ENCODE peak calls at places on chromosomes 16 and 17, in nine cellular contexts. J, S, O, L, Q, K, W, Z and I are unnamed samples.

GRCh38 chr16:31382485-31383161 is 10.5 kb upstream of the ITGAD start:
- DNase-seq in J (no peak), S (peak), O (peak), L (peak), Q (peak), K (peak), W (peak), Z (peak), I (peak)

GRCh38 chr17:43006639-43007551 is at the start of gene IFI35:
- DNase-seq in J (peak), S (peak), O (peak), L (no peak), Q (peak), K (peak), W (peak), Z (peak), I (peak)

GRCh38 chr16:30068750-30069574 is 3.4 kb downstream of the ALDOA start:
- DNase-seq in J (no peak), S (no peak), O (no peak), L (no peak), Q (no peak), K (peak), W (no peak), Z (no peak), I (peak)

GRCh38 chr17:20063665-20064648 is 54.8 kb downstream of the SPECC1 start:
- DNase-seq in J (no peak), S (peak), O (peak), L (peak), Q (peak), K (peak), W (peak), Z (peak), I (peak)

GRCh38 chr16:48284772-48285409 is 37.6 kb upstream of the ABCC11 start:
- DNase-seq in J (no peak), S (no peak), O (no peak), L (no peak), Q (no peak), K (no peak), W (no peak), Z (no peak), I (no peak)

GRCh38 chr17:32285770-32286517 is 20.3 kb downstream of the RHBDL3 start:
- DNase-seq in J (no peak), S (no peak), O (no peak), L (no peak), Q (no peak), K (no peak), W (no peak), Z (no peak), I (peak)

GRCh38 chr16:30185141-30185682 is 1.8 kb downstream of the CORO1A start:
- DNase-seq in J (no peak), S (no peak), O (no peak), L (no peak), Q (no peak), K (peak), W (no peak), Z (no peak), I (no peak)

GRCh38 chr16:28538733-28539596 is at the start of gene NUPR1:
- DNase-seq in J (peak), S (no peak), O (peak), L (peak), Q (peak), K (peak), W (peak), Z (peak), I (no peak)

GRCh38 chr16:28477311-28477920 is 5.3 kb upstream of the NPIPB7 start:
- DNase-seq in J (no peak), S (no peak), O (no peak), L (no peak), Q (no peak), K (no peak), W (no peak), Z (no peak), I (no peak)

GRCh38 chr16:77214411-77215138 is 15.4 kb downstream of the SYCE1L start:
- DNase-seq in J (no peak), S (no peak), O (no peak), L (peak), Q (no peak), K (no peak), W (no peak), Z (no peak), I (no peak)

GRCh38 chr17:71801301-71801700 is 319.5 kb upstream of the SOX9 start:
- DNase-seq in J (no peak), S (no peak), O (no peak), L (peak), Q (no peak), K (no peak), W (no peak), Z (no peak), I (no peak)

GRCh38 chr17:76179496-76180467 is 38.7 kb upstream of the FOXJ1 start:
- DNase-seq in J (no peak), S (no peak), O (no peak), L (no peak), Q (no peak), K (no peak), W (no peak), Z (no peak), I (peak)

GRCh38 chr17:27647755-27648154 is 16.8 kb downstream of the LGALS9 start:
- DNase-seq in J (no peak), S (no peak), O (no peak), L (no peak), Q (no peak), K (peak), W (no peak), Z (no peak), I (peak)

GRCh38 chr17:3636908-3637373 is 381 bp downstream of the CTNS start:
- DNase-seq in J (no peak), S (no peak), O (no peak), L (no peak), Q (no peak), K (no peak), W (no peak), Z (no peak), I (peak)

GRCh38 chr17:82647593-82648164 is 565 bp downstream of the WDR45B start:
- DNase-seq in J (no peak), S (no peak), O (peak), L (peak), Q (peak), K (peak), W (no peak), Z (no peak), I (peak)

GRCh38 chr17:73069164-73069774 is 23.2 kb downstream of the SLC39A11 start:
- DNase-seq in J (no peak), S (no peak), O (no peak), L (no peak), Q (no peak), K (no peak), W (no peak), Z (no peak), I (no peak)

GRCh38 chr17:4230142-4230541 is 33.6 kb downstream of the ANKFY1 start:
- DNase-seq in J (no peak), S (peak), O (peak), L (peak), Q (peak), K (peak), W (peak), Z (peak), I (no peak)

GRCh38 chr17:78884148-78884870 is 18.7 kb downstream of the CEP295NL start:
- DNase-seq in J (no peak), S (no peak), O (no peak), L (no peak), Q (no peak), K (no peak), W (no peak), Z (no peak), I (no peak)

GRCh38 chr16:84062734-84063640 is 20.4 kb upstream of the SLC38A8 start:
- DNase-seq in J (no peak), S (peak), O (peak), L (peak), Q (peak), K (peak), W (peak), Z (peak), I (peak)

GRCh38 chr17:9644910-9645751 is at the start of gene USP43:
- DNase-seq in J (no peak), S (peak), O (no peak), L (peak), Q (peak), K (peak), W (no peak), Z (no peak), I (peak)

GRCh38 chr16:50246299-50247122 is 19.8 kb upstream of the ADCY7 start:
- DNase-seq in J (no peak), S (no peak), O (no peak), L (no peak), Q (no peak), K (no peak), W (no peak), Z (no peak), I (peak)

GRCh38 chr17:49997773-49998703 is 3.0 kb upstream of the DLX3 start:
- DNase-seq in J (no peak), S (peak), O (peak), L (peak), Q (peak), K (peak), W (peak), Z (peak), I (peak)

GRCh38 chr17:28949185-28950016 is 1.9 kb downstream of the PHF12 start:
- DNase-seq in J (no peak), S (no peak), O (peak), L (no peak), Q (peak), K (peak), W (peak), Z (peak), I (peak)

GRCh38 chr16:25210758-25211157 is 6.0 kb upstream of the AQP8 start:
- DNase-seq in J (no peak), S (no peak), O (no peak), L (peak), Q (no peak), K (no peak), W (no peak), Z (no peak), I (peak)

GRCh38 chr17:64622931-64623654 is 39.0 kb downstream of the SMURF2 start:
- DNase-seq in J (no peak), S (peak), O (no peak), L (peak), Q (peak), K (no peak), W (no peak), Z (no peak), I (no peak)

GRCh38 chr17:11797803-11798202 is 199.5 kb downstream of the ZNF18 start:
- DNase-seq in J (no peak), S (no peak), O (no peak), L (peak), Q (peak), K (no peak), W (no peak), Z (no peak), I (peak)

GRCh38 chr17:8126306-8127066 is 2.6 kb upstream of the HES7 start:
- DNase-seq in J (no peak), S (no peak), O (peak), L (no peak), Q (peak), K (peak), W (no peak), Z (peak), I (peak)

GRCh38 chr17:8150194-8151119 is 1.7 kb downstream of the PER1 start:
- DNase-seq in J (no peak), S (no peak), O (peak), L (no peak), Q (no peak), K (no peak), W (no peak), Z (peak), I (no peak)

GRCh38 chr17:39014795-39015545 is 47.8 kb upstream of the FBXO47 start:
- DNase-seq in J (no peak), S (no peak), O (no peak), L (no peak), Q (no peak), K (no peak), W (no peak), Z (no peak), I (no peak)

GRCh38 chr16:46916980-46917379 is 32.8 kb downstream of the GPT2 start:
- DNase-seq in J (no peak), S (peak), O (no peak), L (no peak), Q (peak), K (no peak), W (no peak), Z (no peak), I (peak)

GRCh38 chr16:59597269-59597668 is 863.2 kb upstream of the GOT2 start:
- DNase-seq in J (no peak), S (no peak), O (no peak), L (no peak), Q (no peak), K (no peak), W (no peak), Z (no peak), I (no peak)

GRCh38 chr16:17362191-17362590 is 108.6 kb downstream of the XYLT1 start:
- DNase-seq in J (no peak), S (no peak), O (no peak), L (no peak), Q (no peak), K (no peak), W (no peak), Z (no peak), I (no peak)

GRCh38 chr17:73096866-73097265 is 4.4 kb upstream of the SLC39A11 start:
- DNase-seq in J (no peak), S (no peak), O (no peak), L (peak), Q (no peak), K (no peak), W (no peak), Z (no peak), I (no peak)

DNA sequence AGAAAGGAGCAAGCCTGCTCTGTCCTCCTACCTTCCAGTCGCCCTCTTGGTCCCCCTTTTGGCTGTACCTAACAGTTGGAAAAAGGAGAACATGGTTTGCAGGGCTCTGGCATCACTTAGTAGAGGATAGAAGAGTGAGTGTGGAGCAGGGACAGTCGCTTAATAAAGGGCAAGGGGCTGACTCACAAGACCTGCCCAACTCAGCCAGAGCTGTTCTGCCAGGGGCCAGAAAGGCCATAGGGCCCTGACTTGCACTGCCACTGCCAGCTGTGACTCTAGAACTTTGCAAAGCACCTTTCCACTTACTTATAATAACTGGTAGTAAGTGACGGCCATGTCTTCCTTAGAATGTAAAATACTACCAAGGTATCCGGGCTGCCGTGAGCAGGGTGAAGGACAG is 13.5 kb downstream of the PRMT7 start:
- DNase-seq in J (no peak), S (no peak), O (no peak), L (no peak), Q (no peak), K (no peak), W (no peak), Z (no peak), I (no peak)
- TF ChIP-seq POLR2A in J (no peak), S (no peak), O (no peak), L (no peak), Q (no peak), K (no peak), W (no peak), Z (no peak), I (no peak)

GRCh38 chr17:6503641-6504195 is 52.6 kb downstream of the PITPNM3 start:
- DNase-seq in J (no peak), S (no peak), O (no peak), L (no peak), Q (no peak), K (no peak), W (no peak), Z (no peak), I (no peak)
- TF ChIP-seq POLR2A in J (no peak), S (no peak), O (no peak), L (no peak), Q (no peak), K (no peak), W (no peak), Z (no peak), I (no peak)

GRCh38 chr16:74666010-74666421 is 661 bp downstream of the RFWD3 start:
- DNase-seq in J (no peak), S (no peak), O (no peak), L (no peak), Q (no peak), K (no peak), W (no peak), Z (no peak), I (no peak)

GRCh38 chr16:74666425-74667214 is at the start of gene RFWD3:
- DNase-seq in J (peak), S (peak), O (peak), L (peak), Q (peak), K (peak), W (peak), Z (peak), I (peak)

DNA sequence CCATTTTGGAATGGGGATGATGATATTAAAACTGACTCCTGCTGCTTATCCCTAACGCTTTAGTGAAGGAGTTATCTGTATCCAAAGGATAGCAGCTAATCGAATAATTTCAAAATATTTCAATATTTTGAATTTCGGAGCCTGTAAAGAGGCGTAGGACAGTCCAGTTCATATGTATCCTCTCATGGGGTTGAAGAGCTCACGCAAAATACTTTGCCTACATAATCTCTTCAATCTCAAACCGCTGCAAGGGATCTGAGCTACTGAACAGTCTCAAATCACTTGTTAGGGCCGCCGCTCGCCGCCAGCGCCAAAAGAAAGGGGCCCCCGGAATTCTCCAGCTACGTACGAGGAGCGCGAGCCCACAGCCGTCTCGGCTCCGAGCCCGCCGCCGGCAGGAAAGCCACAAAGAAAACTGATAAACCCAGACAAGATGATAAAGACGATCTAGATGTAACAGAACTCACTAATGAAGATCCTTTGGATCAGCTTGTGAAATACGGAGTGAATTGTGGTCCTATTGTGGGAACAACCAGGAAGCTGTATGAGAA is 613 bp upstream of the RFWD3 start:
- DNase-seq in J (no peak), S (no peak), O (peak), L (no peak), Q (no peak), K (peak), W (no peak), Z (no peak), I (peak)
- TF ChIP-seq POLR2A in J (no peak), S (no peak), O (no peak), L (no peak), Q (no peak), K (no peak), W (no peak), Z (no peak), I (no peak)

GRCh38 chr17:59842901-59843652 is 49.7 kb downstream of the TUBD1 start:
- DNase-seq in J (no peak), S (peak), O (no peak), L (no peak), Q (peak), K (peak), W (no peak), Z (peak), I (peak)
- TF ChIP-seq POLR2A in J (peak), S (peak), O (peak), L (peak), Q (peak), K (peak), W (no peak), Z (peak), I (peak)

GRCh38 chr16:67935402-67936123 is 1.1 kb downstream of the PSMB10 start:
- DNase-seq in J (peak), S (peak), O (peak), L (peak), Q (peak), K (peak), W (peak), Z (peak), I (peak)

GRCh38 chr16:67936124-67936875 is at the start of gene PSMB10:
- DNase-seq in J (peak), S (no peak), O (peak), L (peak), Q (peak), K (no peak), W (peak), Z (peak), I (peak)

GRCh38 chr16:67933805-67934204 is 2.1 kb upstream of the CTRL start:
- DNase-seq in J (no peak), S (no peak), O (no peak), L (no peak), Q (no peak), K (no peak), W (no peak), Z (no peak), I (no peak)

GRCh38 chr16:67935096-67935401 is 1.6 kb downstream of the PSMB10 start:
- DNase-seq in J (no peak), S (no peak), O (peak), L (no peak), Q (no peak), K (no peak), W (no peak), Z (no peak), I (no peak)

DNA sequence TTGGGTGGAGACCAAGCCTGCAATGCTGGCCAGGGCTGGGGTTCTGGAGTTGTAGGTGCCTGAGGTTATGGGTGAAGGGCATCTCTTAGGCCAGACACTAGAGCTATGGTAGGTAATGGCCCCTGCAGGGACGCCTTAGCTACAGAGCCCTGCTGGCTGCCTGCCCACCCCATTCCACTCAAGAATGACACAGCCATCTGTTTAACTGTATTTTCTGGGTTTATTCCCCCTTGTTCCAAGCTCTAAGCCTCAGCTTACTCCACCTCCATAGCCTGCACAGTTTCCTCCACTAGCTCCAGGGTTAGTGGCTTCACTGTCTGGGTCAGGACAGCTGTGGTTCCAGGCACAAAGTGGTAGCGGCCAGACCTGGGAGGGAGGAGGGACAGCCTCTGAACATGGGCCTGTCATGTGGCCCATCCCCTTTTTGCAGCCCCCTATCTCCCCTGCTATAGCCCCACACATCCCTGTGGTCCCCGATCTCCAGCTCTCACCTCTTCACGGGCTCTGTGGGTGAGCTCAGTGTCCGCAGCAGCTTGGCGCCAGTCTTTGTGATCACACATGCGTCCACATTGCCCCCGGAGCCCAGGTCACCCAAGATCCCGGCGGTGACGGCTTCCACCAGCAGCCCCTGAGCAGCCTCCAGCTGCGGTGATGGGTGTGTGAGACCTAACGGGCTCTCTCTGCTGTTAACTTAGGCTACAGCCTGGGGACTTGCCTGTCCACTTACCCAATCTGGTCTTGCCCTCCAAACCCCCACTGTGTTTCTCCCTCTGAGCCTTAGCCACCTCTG is 2.1 kb downstream of the PSMB10 start:
- DNase-seq in J (no peak), S (no peak), O (peak), L (no peak), Q (no peak), K (no peak), W (no peak), Z (no peak), I (no peak)
- TF ChIP-seq POLR2A in J (no peak), S (no peak), O (no peak), L (no peak), Q (no peak), K (no peak), W (no peak), Z (no peak), I (no peak)

GRCh38 chr16:80372341-80372740 is 168.5 kb upstream of the DYNLRB2 start:
- DNase-seq in J (no peak), S (no peak), O (no peak), L (no peak), Q (no peak), K (no peak), W (no peak), Z (no peak), I (no peak)

GRCh38 chr16:80376941-80377340 is 163.9 kb upstream of the DYNLRB2 start:
- DNase-seq in J (no peak), S (no peak), O (no peak), L (no peak), Q (no peak), K (no peak), W (no peak), Z (no peak), I (no peak)

GRCh38 chr16:80377621-80378020 is 163.2 kb upstream of the DYNLRB2 start:
- DNase-seq in J (no peak), S (no peak), O (no peak), L (no peak), Q (no peak), K (no peak), W (no peak), Z (no peak), I (no peak)

GRCh38 chr16:80375973-80376372 is 164.8 kb upstream of the DYNLRB2 start:
- DNase-seq in J (no peak), S (no peak), O (no peak), L (no peak), Q (no peak), K (no peak), W (no peak), Z (no peak), I (no peak)

GRCh38 chr16:80375513-80375912 is 165.3 kb upstream of the DYNLRB2 start:
- DNase-seq in J (no peak), S (no peak), O (no peak), L (no peak), Q (no peak), K (no peak), W (no peak), Z (no peak), I (no peak)
- TF ChIP-seq POLR2A in J (no peak), S (no peak), O (no peak), L (no peak), Q (no peak), K (no peak), W (no peak), Z (no peak), I (no peak)